ENCODE peak calls at places on chromosome 15, in ten cellular contexts. V is cardiac muscle cell, M is lower lobe of right lung, W is ascending aorta, Y is ovary, B is right atrium auricular region, P is H1, E is testis, H is mammary epithelial cell, I is SJSA1. A is an unnamed sample. For H3K4me1, the result is how much of the 10 kb centered on the place peaks cover.

GRCh38 chr15:70154440-70155347 is 57.0 kb upstream of the TLE3 start:
- DNase-seq in E (peak), V (peak), P (no peak), I (peak), W (no peak), B (peak), H (no peak), Y (peak), M (no peak), A (no peak)

GRCh38 chr15:79035111-79035601 is 55.4 kb downstream of the RASGRF1 start:
- DNase-seq in B (no peak), P (no peak), W (no peak), Y (no peak), E (no peak), M (no peak), H (peak), I (no peak), V (no peak), A (no peak)

GRCh38 chr15:76335851-76336253 is 721 bp upstream of the ISL2 start:
- DNase-seq in I (no peak), Y (no peak), E (no peak), B (no peak), W (no peak), H (no peak), P (peak), V (no peak), M (no peak), A (no peak)

GRCh38 chr15:70470556-70471191 is 292.7 kb downstream of the UACA start:
- DNase-seq in I (no peak), P (no peak), Y (no peak), H (no peak), W (no peak), B (no peak), M (no peak), V (no peak), E (no peak), A (no peak)

GRCh38 chr15:34109775-34110663 is 8.1 kb downstream of the PGBD4 start:
- DNase-seq in P (no peak), I (peak), H (peak), Y (no peak), V (peak), E (no peak), B (no peak), W (no peak), M (no peak), A (no peak)

GRCh38 chr15:73982251-73982962 is 9.7 kb downstream of the STOML1 start:
- DNase-seq in P (no peak), E (peak), H (peak), W (peak), M (peak), Y (peak), I (peak), B (peak), V (peak), A (peak)

GRCh38 chr15:49452595-49452994 is 29.6 kb downstream of the FGF7 start:
- DNase-seq in W (no peak), V (no peak), B (no peak), P (no peak), Y (no peak), H (no peak), I (no peak), M (no peak), E (no peak), A (no peak)

GRCh38 chr15:33910741-33911140 is 57.6 kb upstream of the CHRM5 start:
- DNase-seq in W (no peak), H (peak), V (peak), M (no peak), P (no peak), E (no peak), B (no peak), Y (no peak), I (peak), A (no peak)

GRCh38 chr15:91472316-91472756 is 372.3 kb downstream of the SV2B start:
- DNase-seq in M (no peak), B (no peak), E (no peak), Y (no peak), V (no peak), W (no peak), I (no peak), H (no peak), P (no peak), A (no peak)

GRCh38 chr15:40340740-40341400 is at the start of gene CCDC9B:
- DNase-seq in P (peak), H (peak), Y (peak), E (peak), W (peak), I (peak), V (peak), B (peak), M (peak), A (peak)

GRCh38 chr15:83977992-83978391 is 257.6 kb upstream of the GOLGA6L4 start:
- DNase-seq in M (no peak), P (no peak), E (no peak), W (no peak), H (peak), I (no peak), V (no peak), B (no peak), Y (no peak), A (no peak)

GRCh38 chr15:90184786-90185704 is 16.1 kb upstream of the SEMA4B start:
- DNase-seq in M (peak), V (peak), P (peak), E (peak), Y (peak), I (peak), B (no peak), H (peak), W (no peak), A (no peak)

GRCh38 chr15:51732661-51733060 is 4.8 kb downstream of the LYSMD2 start:
- DNase-seq in B (no peak), W (no peak), E (no peak), M (no peak), P (no peak), H (no peak), V (no peak), Y (no peak), I (no peak), A (no peak)

GRCh38 chr15:35485411-35485810 is 60.6 kb downstream of the DPH6 start:
- DNase-seq in M (no peak), W (no peak), I (no peak), P (no peak), H (no peak), E (no peak), B (no peak), Y (no peak), V (no peak), A (no peak)

GRCh38 chr15:101242160-101242998 is 9.5 kb downstream of the CHSY1 start:
- DNase-seq in E (no peak), P (no peak), W (no peak), M (no peak), H (peak), Y (no peak), I (no peak), V (peak), B (no peak), A (no peak)

GRCh38 chr15:48373855-48374421 is 42.7 kb downstream of the DUT start:
- DNase-seq in I (peak), H (peak), B (peak), Y (peak), M (peak), E (no peak), P (no peak), W (no peak), V (peak), A (peak)

GRCh38 chr15:70235347-70235746 is 137.6 kb upstream of the TLE3 start:
- DNase-seq in P (no peak), I (no peak), B (no peak), Y (no peak), H (no peak), V (no peak), W (no peak), E (no peak), M (no peak), A (no peak)

GRCh38 chr15:82537351-82537908 is 2.8 kb downstream of the RPS17 start:
- DNase-seq in W (no peak), E (no peak), B (no peak), M (no peak), I (no peak), H (no peak), Y (no peak), V (no peak), P (no peak), A (no peak)

GRCh38 chr15:92643849-92644815 is 11.4 kb downstream of the FAM174B start:
- DNase-seq in H (no peak), I (no peak), E (no peak), B (no peak), Y (no peak), P (no peak), M (no peak), V (no peak), W (no peak), A (no peak)
- H3K4me3 ChIP-seq in H (no peak), I (no peak), E (no peak), B (no peak), Y (no peak), P (no peak), M (no peak), V (no peak), W (no peak), A (no peak)

DNA sequence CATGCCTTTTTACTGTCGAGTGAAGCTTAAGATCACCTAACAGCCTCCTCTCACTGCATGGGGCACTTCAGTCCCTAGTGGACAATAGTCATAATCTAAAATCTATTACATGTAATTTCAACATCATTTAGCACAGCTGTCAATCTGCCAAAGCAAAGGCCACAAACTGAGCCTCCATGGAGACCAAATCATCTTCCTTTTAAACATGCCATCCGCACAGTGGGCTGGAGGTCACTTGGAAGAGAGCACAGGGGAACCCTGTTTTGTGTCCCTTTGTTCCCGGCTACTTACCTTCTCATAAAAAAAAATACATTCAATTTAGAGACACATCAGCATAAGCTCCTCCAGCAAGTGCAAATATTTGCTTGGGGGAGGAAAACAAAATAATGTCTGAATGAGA is 167.3 kb downstream of the SQOR start:
- DNase-seq in Y (no peak), E (no peak), B (no peak), I (no peak), P (no peak), M (no peak), W (no peak), V (no peak), H (no peak), A (no peak)
- H3K4me1 ChIP-seq in Y (under half), E (under half), B (under half), I (under half), P (under half), M (under half), W (under half), V (under half), H (under half), A (under half)

GRCh38 chr15:88625943-88626741 is 5.0 kb downstream of the AEN start:
- DNase-seq in H (no peak), E (no peak), M (no peak), B (no peak), W (no peak), P (no peak), I (no peak), Y (no peak), V (no peak), A (no peak)
- H3K27ac ChIP-seq in H (no peak), E (no peak), M (peak), B (no peak), W (no peak), P (no peak), I (no peak), Y (no peak), V (no peak), A (no peak)

DNA sequence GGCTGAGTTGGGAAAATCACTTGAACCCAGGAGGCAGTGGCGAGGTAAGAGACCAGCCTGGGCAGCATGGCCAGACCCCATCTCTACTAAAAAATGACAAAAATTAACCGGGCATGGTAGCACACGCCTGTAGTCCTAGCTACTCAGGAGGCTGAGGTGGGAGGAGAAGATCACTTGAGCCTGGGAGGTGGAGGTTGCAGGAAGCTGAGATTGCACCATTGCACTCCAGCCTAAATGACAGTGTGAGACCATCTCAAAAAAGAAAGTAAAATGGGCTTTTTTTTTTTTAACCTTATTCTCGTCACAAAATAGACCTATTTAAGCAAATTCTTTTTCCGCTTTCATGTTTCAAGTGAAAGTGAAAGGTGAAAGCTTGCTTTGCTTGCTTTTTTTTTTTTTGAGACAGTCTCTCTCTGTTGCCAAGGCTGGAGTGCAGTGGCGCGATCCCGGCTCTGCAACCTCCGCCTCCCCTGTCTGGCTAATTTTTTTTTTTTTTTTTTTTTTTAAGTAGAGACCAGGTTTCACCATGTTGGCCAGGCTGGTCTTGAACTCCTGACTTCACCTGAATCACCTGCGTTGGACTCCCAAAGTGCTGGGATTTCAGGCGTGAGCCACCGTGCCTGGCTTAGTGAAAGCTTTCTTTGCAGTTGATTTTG is 3.6 kb downstream of the PDIA3 start:
- DNase-seq in B (no peak), P (no peak), E (no peak), V (peak), H (no peak), I (no peak), W (no peak), Y (no peak), M (peak), A (no peak)
- H3K4me3 ChIP-seq in B (no peak), P (no peak), E (no peak), V (no peak), H (no peak), I (no peak), W (no peak), Y (no peak), M (peak), A (peak)

DNA sequence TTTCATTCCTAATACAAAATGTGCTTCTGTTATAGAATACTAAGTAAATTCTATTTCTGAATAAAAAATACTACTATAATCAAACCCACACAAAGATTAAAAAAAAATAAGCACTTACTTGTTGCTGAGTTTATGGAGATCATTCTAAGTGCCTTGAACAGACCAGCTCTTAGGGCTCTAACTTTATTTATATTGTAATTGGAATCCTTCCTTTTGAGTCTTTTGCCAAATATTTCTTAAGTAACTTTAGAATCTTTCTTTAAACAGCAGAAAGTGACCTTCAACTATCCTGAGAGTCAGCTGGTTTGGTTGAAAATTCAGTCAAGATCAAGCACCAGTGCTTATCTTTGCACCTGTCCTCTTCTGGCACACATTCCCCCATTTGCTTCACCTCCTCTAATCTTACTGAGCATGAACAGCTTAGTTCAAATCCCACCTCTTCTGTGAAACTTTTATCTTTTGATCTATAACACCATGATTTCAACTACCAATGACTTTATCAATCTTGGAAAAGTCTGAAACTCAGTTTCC is 149.3 kb downstream of the VPS13C start:
- DNase-seq in E (no peak), Y (no peak), P (no peak), B (no peak), I (no peak), W (no peak), V (no peak), H (no peak), M (no peak), A (no peak)
- H3K4me1 ChIP-seq in E (under half), Y (under half), P (under half), B (under half), I (under half), W (under half), V (under half), H (under half), M (under half), A (under half)

A was measured in tibial artery.